ENCODE peak calls at places on chromosomes 7 and 10, in six cellular contexts. One of them, this sample, is unnamed.

GRCh38 chr10:105352827-105353226 is 711.7 kb downstream of the SORCS3 start:
- DNase-seq in neural crest cell: no peak
- DNase-seq in GM12865: peak
- DNase-seq in transverse colon: no peak
- DNase-seq in H9: no peak
- DNase-seq in heart left ventricle: no peak
- DNase-seq in this sample: no peak

GRCh38 chr7:155483868-155484325 is 26.0 kb downstream of the EN2 start:
- DNase-seq in neural crest cell: no peak
- DNase-seq in GM12865: no peak
- DNase-seq in transverse colon: no peak
- DNase-seq in H9: no peak
- DNase-seq in heart left ventricle: peak
- DNase-seq in this sample: peak

GRCh38 chr7:50207251-50207564 is 97.3 kb upstream of the IKZF1 start:
- DNase-seq in neural crest cell: no peak
- DNase-seq in GM12865: no peak
- DNase-seq in transverse colon: no peak
- DNase-seq in H9: no peak
- DNase-seq in heart left ventricle: no peak
- DNase-seq in this sample: no peak

GRCh38 chr10:71650397-71650796 is 69.2 kb downstream of the C10orf105 start:
- DNase-seq in neural crest cell: no peak
- DNase-seq in GM12865: no peak
- DNase-seq in transverse colon: no peak
- DNase-seq in H9: no peak
- DNase-seq in heart left ventricle: no peak
- DNase-seq in this sample: no peak

GRCh38 chr7:95549818-95550529 is 46.3 kb downstream of the PDK4 start:
- DNase-seq in neural crest cell: no peak
- DNase-seq in GM12865: no peak
- DNase-seq in transverse colon: peak
- DNase-seq in H9: no peak
- DNase-seq in heart left ventricle: peak
- DNase-seq in this sample: no peak

GRCh38 chr10:86122646-86123045 is 243.9 kb downstream of the GRID1 start:
- DNase-seq in neural crest cell: no peak
- DNase-seq in GM12865: no peak
- DNase-seq in transverse colon: no peak
- DNase-seq in H9: no peak
- DNase-seq in heart left ventricle: no peak
- DNase-seq in this sample: no peak

GRCh38 chr7:130386876-130387275 is 6.6 kb downstream of the CPA1 start:
- DNase-seq in neural crest cell: no peak
- DNase-seq in GM12865: no peak
- DNase-seq in transverse colon: no peak
- DNase-seq in H9: no peak
- DNase-seq in heart left ventricle: no peak
- DNase-seq in this sample: no peak

GRCh38 chr7:103630318-103630717 is 184.3 kb upstream of the SLC26A5 start:
- DNase-seq in neural crest cell: no peak
- DNase-seq in GM12865: no peak
- DNase-seq in transverse colon: no peak
- DNase-seq in H9: no peak
- DNase-seq in heart left ventricle: no peak
- DNase-seq in this sample: no peak

GRCh38 chr10:83153714-83154113 is 985.6 kb upstream of the GHITM start:
- DNase-seq in neural crest cell: no peak
- DNase-seq in GM12865: no peak
- DNase-seq in transverse colon: no peak
- DNase-seq in H9: no peak
- DNase-seq in heart left ventricle: no peak
- DNase-seq in this sample: no peak

GRCh38 chr7:122006687-122007086 is 133.7 kb downstream of the PTPRZ1 start:
- DNase-seq in neural crest cell: no peak
- DNase-seq in GM12865: no peak
- DNase-seq in transverse colon: no peak
- DNase-seq in H9: no peak
- DNase-seq in heart left ventricle: no peak
- DNase-seq in this sample: no peak

GRCh38 chr7:127447326-127447945 is 54.9 kb upstream of the ZNF800 start:
- DNase-seq in neural crest cell: no peak
- DNase-seq in GM12865: peak
- DNase-seq in transverse colon: peak
- DNase-seq in H9: peak
- DNase-seq in heart left ventricle: no peak
- DNase-seq in this sample: peak

GRCh38 chr7:1741751-1742554 is 71.9 kb downstream of the ELFN1 start:
- DNase-seq in neural crest cell: no peak
- DNase-seq in GM12865: no peak
- DNase-seq in transverse colon: peak
- DNase-seq in H9: no peak
- DNase-seq in heart left ventricle: no peak
- DNase-seq in this sample: no peak

GRCh38 chr7:128795129-128795528 is 3.4 kb downstream of the CCDC136 start:
- DNase-seq in neural crest cell: no peak
- DNase-seq in GM12865: no peak
- DNase-seq in transverse colon: no peak
- DNase-seq in H9: no peak
- DNase-seq in heart left ventricle: no peak
- DNase-seq in this sample: no peak

GRCh38 chr10:84352251-84352842 is 24.0 kb downstream of the CCSER2 start:
- DNase-seq in neural crest cell: peak
- DNase-seq in GM12865: peak
- DNase-seq in transverse colon: peak
- DNase-seq in H9: peak
- DNase-seq in heart left ventricle: peak
- DNase-seq in this sample: peak

GRCh38 chr10:132615346-132616169 is 78.0 kb downstream of the INPP5A start:
- DNase-seq in neural crest cell: no peak
- DNase-seq in GM12865: no peak
- DNase-seq in transverse colon: no peak
- DNase-seq in H9: no peak
- DNase-seq in heart left ventricle: no peak
- DNase-seq in this sample: no peak

GRCh38 chr10:91891285-91892001 is 17.8 kb downstream of the FGFBP3 start:
- DNase-seq in neural crest cell: no peak
- DNase-seq in GM12865: no peak
- DNase-seq in transverse colon: no peak
- DNase-seq in H9: no peak
- DNase-seq in heart left ventricle: no peak
- DNase-seq in this sample: no peak

GRCh38 chr7:7992502-7992901 is 23.9 kb downstream of the GLCCI1 start:
- DNase-seq in neural crest cell: no peak
- DNase-seq in GM12865: no peak
- DNase-seq in transverse colon: no peak
- DNase-seq in H9: no peak
- DNase-seq in heart left ventricle: no peak
- DNase-seq in this sample: no peak

GRCh38 chr7:112572669-112573301 is 92.0 kb downstream of the LSMEM1 start:
- DNase-seq in neural crest cell: no peak
- DNase-seq in GM12865: no peak
- DNase-seq in transverse colon: peak
- DNase-seq in H9: no peak
- DNase-seq in heart left ventricle: no peak
- DNase-seq in this sample: no peak

GRCh38 chr10:93991596-93992284 is 2.0 kb upstream of the PLCE1 start:
- DNase-seq in neural crest cell: peak
- DNase-seq in GM12865: no peak
- DNase-seq in transverse colon: peak
- DNase-seq in H9: peak
- DNase-seq in heart left ventricle: peak
- DNase-seq in this sample: peak

GRCh38 chr7:155257482-155258232 is 40.0 kb upstream of the INSIG1 start:
- DNase-seq in neural crest cell: no peak
- DNase-seq in GM12865: no peak
- DNase-seq in transverse colon: peak
- DNase-seq in H9: no peak
- DNase-seq in heart left ventricle: peak
- DNase-seq in this sample: no peak

GRCh38 chr7:114988755-114989154 is 66.9 kb downstream of the MDFIC start:
- DNase-seq in neural crest cell: no peak
- DNase-seq in GM12865: no peak
- DNase-seq in transverse colon: peak
- DNase-seq in H9: no peak
- DNase-seq in heart left ventricle: peak
- DNase-seq in this sample: no peak

DNA sequence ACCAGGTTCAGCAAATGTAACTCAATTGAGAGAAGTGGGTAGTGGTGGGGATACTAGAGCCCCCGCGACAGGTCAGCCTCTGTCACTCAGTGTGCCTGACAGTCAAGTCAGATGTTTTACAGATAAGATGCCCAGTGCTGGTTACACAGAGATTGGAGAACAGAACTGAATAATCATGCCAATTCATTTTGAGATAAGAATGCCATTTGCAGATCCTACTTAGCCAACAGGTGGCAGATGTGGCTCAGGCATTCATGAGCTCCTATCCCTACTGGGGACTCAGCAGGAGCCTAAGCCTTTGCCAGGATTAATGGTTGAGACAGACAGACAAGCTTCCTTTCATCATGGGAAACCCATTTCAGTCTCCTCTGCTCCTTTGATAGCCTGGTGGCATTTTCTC is 137.8 kb downstream of the MAPK8 start:
- DNase-seq in neural crest cell: no peak
- DNase-seq in GM12865: peak
- DNase-seq in transverse colon: no peak
- DNase-seq in H9: peak
- DNase-seq in heart left ventricle: peak
- DNase-seq in this sample: peak
- TF ChIP-seq CTCF in neural crest cell: peak
- TF ChIP-seq CTCF in GM12865: peak
- TF ChIP-seq CTCF in transverse colon: no peak
- TF ChIP-seq CTCF in H9: peak
- TF ChIP-seq CTCF in heart left ventricle: no peak
- TF ChIP-seq CTCF in this sample: peak

GRCh38 chr10:75332081-75332480 is 69.5 kb downstream of the ZNF503 start:
- DNase-seq in neural crest cell: no peak
- DNase-seq in GM12865: no peak
- DNase-seq in transverse colon: no peak
- DNase-seq in H9: no peak
- DNase-seq in heart left ventricle: no peak
- DNase-seq in this sample: no peak

GRCh38 chr10:75335983-75336382 is 65.6 kb downstream of the ZNF503 start:
- DNase-seq in neural crest cell: no peak
- DNase-seq in GM12865: peak
- DNase-seq in transverse colon: no peak
- DNase-seq in H9: no peak
- DNase-seq in heart left ventricle: no peak
- DNase-seq in this sample: no peak

GRCh38 chr10:75334720-75335119 is 66.8 kb downstream of the ZNF503 start:
- DNase-seq in neural crest cell: no peak
- DNase-seq in GM12865: no peak
- DNase-seq in transverse colon: no peak
- DNase-seq in H9: no peak
- DNase-seq in heart left ventricle: no peak
- DNase-seq in this sample: peak

GRCh38 chr10:75329190-75329745 is 72.3 kb downstream of the ZNF503 start:
- DNase-seq in neural crest cell: no peak
- DNase-seq in GM12865: no peak
- DNase-seq in transverse colon: no peak
- DNase-seq in H9: no peak
- DNase-seq in heart left ventricle: no peak
- DNase-seq in this sample: no peak

GRCh38 chr10:75335191-75335590 is 66.4 kb downstream of the ZNF503 start:
- DNase-seq in neural crest cell: no peak
- DNase-seq in GM12865: no peak
- DNase-seq in transverse colon: no peak
- DNase-seq in H9: no peak
- DNase-seq in heart left ventricle: no peak
- DNase-seq in this sample: peak
- TF ChIP-seq CTCF in neural crest cell: no peak
- TF ChIP-seq CTCF in GM12865: no peak
- TF ChIP-seq CTCF in transverse colon: no peak
- TF ChIP-seq CTCF in H9: no peak
- TF ChIP-seq CTCF in heart left ventricle: no peak
- TF ChIP-seq CTCF in this sample: no peak

GRCh38 chr10:99328579-99329237 is 448 bp upstream of the CNNM1 start:
- DNase-seq in neural crest cell: no peak
- DNase-seq in GM12865: no peak
- DNase-seq in transverse colon: no peak
- DNase-seq in H9: no peak
- DNase-seq in heart left ventricle: no peak
- DNase-seq in this sample: no peak
- TF ChIP-seq CTCF in neural crest cell: no peak
- TF ChIP-seq CTCF in GM12865: no peak
- TF ChIP-seq CTCF in transverse colon: no peak
- TF ChIP-seq CTCF in H9: no peak
- TF ChIP-seq CTCF in heart left ventricle: no peak
- TF ChIP-seq CTCF in this sample: no peak

DNA sequence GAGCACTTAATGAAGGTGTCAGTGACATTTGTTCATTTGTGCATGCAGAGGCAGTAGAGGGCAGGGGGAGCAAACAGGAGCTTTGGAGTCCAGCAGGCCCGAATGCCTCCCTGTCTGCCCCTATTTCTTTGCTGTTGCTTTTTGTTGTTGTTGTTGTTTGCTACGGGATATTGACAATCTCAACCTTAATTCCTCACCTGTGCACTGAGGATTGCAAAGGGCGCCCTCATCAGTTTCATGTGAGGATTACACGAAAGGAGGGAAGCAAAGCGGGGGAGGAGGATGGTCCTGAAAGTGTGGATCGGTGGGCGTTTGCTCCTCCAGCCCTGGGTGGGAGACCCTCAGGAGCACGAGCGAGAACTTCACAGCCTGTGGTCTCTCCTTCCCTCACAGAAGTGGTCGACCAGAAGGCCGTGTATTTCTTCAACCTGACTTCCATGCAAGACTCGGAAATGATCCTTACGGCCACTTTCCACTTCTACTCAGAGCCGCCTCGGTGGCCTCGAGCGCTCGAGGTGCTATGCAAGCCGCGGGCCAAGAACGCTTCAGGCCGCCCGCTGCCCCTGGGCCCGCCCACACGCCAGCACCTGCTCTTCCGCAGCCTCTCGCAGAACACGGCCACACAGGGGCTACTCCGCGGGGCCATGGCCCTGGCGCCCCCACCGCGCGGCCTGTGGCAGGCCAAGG is 9.5 kb downstream of the GDF10 start:
- DNase-seq in neural crest cell: no peak
- DNase-seq in GM12865: no peak
- DNase-seq in transverse colon: no peak
- DNase-seq in H9: peak
- DNase-seq in heart left ventricle: no peak
- DNase-seq in this sample: no peak
- TF ChIP-seq CTCF in neural crest cell: peak
- TF ChIP-seq CTCF in GM12865: no peak
- TF ChIP-seq CTCF in transverse colon: no peak
- TF ChIP-seq CTCF in H9: peak
- TF ChIP-seq CTCF in heart left ventricle: no peak
- TF ChIP-seq CTCF in this sample: peak